ENCODE peak calls at places on chromosomes 3 and 15, in ten cellular contexts. J is fibroblast of lung, A is fibroblast of pulmonary artery, Q is Calu3, I is lower leg skin, W is natural killer cell, Z is HCT116, X is mucosa of descending colon, R is pancreas, D is omental fat pad. L is an unnamed sample.

GRCh38 chr3:146421814-146422748 is 47.3 kb downstream of the PLSCR2 start:
- DNase-seq in J (peak), A (peak), Q (no peak), I (no peak), W (no peak), Z (no peak), X (no peak), R (no peak), D (no peak), L (no peak)

GRCh38 chr3:165336786-165337185 is 140.6 kb upstream of the SLITRK3 start:
- DNase-seq in J (no peak), A (peak), Q (no peak), I (no peak), W (no peak), Z (no peak), X (no peak), R (no peak), D (no peak), L (no peak)

GRCh38 chr3:85939026-85939616 is 980.3 kb downstream of the CADM2 start:
- DNase-seq in J (peak), A (peak), Q (no peak), I (no peak), W (no peak), Z (no peak), X (no peak), R (no peak), D (no peak), L (no peak)

GRCh38 chr3:12578742-12579141 is 21.9 kb downstream of the MKRN2 start:
- DNase-seq in J (no peak), A (no peak), Q (no peak), I (no peak), W (no peak), Z (no peak), X (no peak), R (no peak), D (no peak), L (no peak)

GRCh38 chr3:72655758-72656157 is 192.5 kb downstream of the SHQ1 start:
- DNase-seq in J (no peak), A (no peak), Q (no peak), I (no peak), W (no peak), Z (no peak), X (no peak), R (no peak), D (no peak), L (no peak)

GRCh38 chr15:70964686-70965085 is 72.1 kb downstream of the LRRC49 start:
- DNase-seq in J (no peak), A (no peak), Q (no peak), I (no peak), W (no peak), Z (no peak), X (no peak), R (no peak), D (no peak), L (no peak)

GRCh38 chr15:51232581-51232980 is 105.8 kb downstream of the CYP19A1 start:
- DNase-seq in J (no peak), A (no peak), Q (no peak), I (no peak), W (no peak), Z (no peak), X (no peak), R (no peak), D (no peak), L (no peak)

GRCh38 chr3:150738688-150739087 is 24.3 kb downstream of the SIAH2 start:
- DNase-seq in J (no peak), A (no peak), Q (no peak), I (peak), W (no peak), Z (no peak), X (no peak), R (no peak), D (no peak), L (no peak)

GRCh38 chr3:153927107-153927506 is 194.1 kb upstream of the ARHGEF26 start:
- DNase-seq in J (peak), A (peak), Q (no peak), I (no peak), W (no peak), Z (peak), X (no peak), R (no peak), D (no peak), L (no peak)

GRCh38 chr15:92797168-92798052 is 102.7 kb upstream of the CHD2 start:
- DNase-seq in J (peak), A (peak), Q (peak), I (no peak), W (no peak), Z (peak), X (peak), R (no peak), D (no peak), L (no peak)

GRCh38 chr3:85589145-85589544 is 630.4 kb downstream of the CADM2 start:
- DNase-seq in J (peak), A (peak), Q (no peak), I (no peak), W (no peak), Z (no peak), X (no peak), R (no peak), D (no peak), L (no peak)

GRCh38 chr15:69340243-69340991 is 41.7 kb downstream of the PAQR5 start:
- DNase-seq in J (no peak), A (no peak), Q (no peak), I (peak), W (no peak), Z (no peak), X (no peak), R (no peak), D (no peak), L (no peak)

GRCh38 chr3:16719426-16719825 is 114.2 kb upstream of the DAZL start:
- DNase-seq in J (no peak), A (no peak), Q (peak), I (no peak), W (no peak), Z (no peak), X (no peak), R (no peak), D (no peak), L (no peak)

GRCh38 chr3:16724487-16724886 is 119.3 kb upstream of the DAZL start:
- DNase-seq in J (no peak), A (peak), Q (no peak), I (no peak), W (no peak), Z (no peak), X (no peak), R (no peak), D (no peak), L (no peak)

GRCh38 chr3:16721494-16721893 is 116.3 kb upstream of the DAZL start:
- DNase-seq in J (no peak), A (no peak), Q (no peak), I (no peak), W (no peak), Z (no peak), X (no peak), R (no peak), D (no peak), L (no peak)

GRCh38 chr3:16720367-16720766 is 115.1 kb upstream of the DAZL start:
- DNase-seq in J (no peak), A (no peak), Q (no peak), I (no peak), W (no peak), Z (no peak), X (no peak), R (no peak), D (no peak), L (no peak)

GRCh38 chr3:16723994-16724393 is 118.8 kb upstream of the DAZL start:
- DNase-seq in J (no peak), A (peak), Q (no peak), I (no peak), W (no peak), Z (peak), X (no peak), R (no peak), D (no peak), L (no peak)
- TF ChIP-seq CTCF in J (no peak), A (peak), Q (no peak), I (no peak), W (no peak), Z (peak), X (no peak), R (no peak), D (no peak), L (no peak)

DNA sequence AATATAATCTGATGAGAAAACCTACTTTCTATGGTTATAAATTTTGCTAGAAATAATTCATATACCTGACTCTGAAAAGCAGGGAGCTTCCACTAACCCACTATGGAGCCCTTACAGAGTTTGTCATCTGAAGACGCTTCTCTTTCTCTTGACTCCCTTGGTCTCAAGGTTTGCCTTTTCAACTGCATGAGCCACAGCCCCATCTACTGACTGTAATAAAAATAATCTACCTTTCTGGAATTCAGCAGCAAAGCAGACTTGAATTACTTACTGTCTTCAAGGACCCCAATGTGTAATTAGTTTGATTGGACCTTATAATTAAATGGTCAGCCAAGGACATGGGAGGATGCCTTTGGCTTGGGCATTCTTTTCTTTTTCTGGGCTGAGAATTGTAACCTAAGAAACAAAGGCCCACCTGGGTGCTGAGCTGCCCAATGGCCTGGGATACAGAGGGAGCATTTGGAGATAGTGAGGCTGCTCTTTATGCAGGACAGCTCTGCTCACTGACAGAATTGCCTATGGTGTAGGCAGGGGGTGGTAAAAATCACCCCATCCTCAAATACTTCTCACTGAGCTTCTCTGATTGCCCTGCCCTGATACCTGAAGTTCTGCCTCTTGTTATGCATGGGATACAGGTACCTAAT is 178.6 kb upstream of the TRIM42 start:
- DNase-seq in J (no peak), A (peak), Q (no peak), I (no peak), W (no peak), Z (no peak), X (no peak), R (no peak), D (no peak), L (no peak)
- TF ChIP-seq CTCF in J (no peak), A (no peak), Q (no peak), I (no peak), W (no peak), Z (peak), X (no peak), R (peak), D (no peak), L (no peak)

GRCh38 chr3:50617096-50617791 is at the start of gene MAPKAPK3:
- DNase-seq in J (no peak), A (no peak), Q (peak), I (peak), W (peak), Z (no peak), X (peak), R (peak), D (no peak), L (no peak)
- TF ChIP-seq CTCF in J (no peak), A (no peak), Q (no peak), I (no peak), W (no peak), Z (no peak), X (no peak), R (no peak), D (no peak), L (no peak)

GRCh38 chr15:74134387-74135027 is 4.1 kb downstream of the ISLR2 start:
- DNase-seq in J (peak), A (no peak), Q (peak), I (no peak), W (no peak), Z (no peak), X (peak), R (peak), D (no peak), L (no peak)
- TF ChIP-seq CTCF in J (peak), A (peak), Q (peak), I (no peak), W (no peak), Z (peak), X (peak), R (peak), D (no peak), L (no peak)

DNA sequence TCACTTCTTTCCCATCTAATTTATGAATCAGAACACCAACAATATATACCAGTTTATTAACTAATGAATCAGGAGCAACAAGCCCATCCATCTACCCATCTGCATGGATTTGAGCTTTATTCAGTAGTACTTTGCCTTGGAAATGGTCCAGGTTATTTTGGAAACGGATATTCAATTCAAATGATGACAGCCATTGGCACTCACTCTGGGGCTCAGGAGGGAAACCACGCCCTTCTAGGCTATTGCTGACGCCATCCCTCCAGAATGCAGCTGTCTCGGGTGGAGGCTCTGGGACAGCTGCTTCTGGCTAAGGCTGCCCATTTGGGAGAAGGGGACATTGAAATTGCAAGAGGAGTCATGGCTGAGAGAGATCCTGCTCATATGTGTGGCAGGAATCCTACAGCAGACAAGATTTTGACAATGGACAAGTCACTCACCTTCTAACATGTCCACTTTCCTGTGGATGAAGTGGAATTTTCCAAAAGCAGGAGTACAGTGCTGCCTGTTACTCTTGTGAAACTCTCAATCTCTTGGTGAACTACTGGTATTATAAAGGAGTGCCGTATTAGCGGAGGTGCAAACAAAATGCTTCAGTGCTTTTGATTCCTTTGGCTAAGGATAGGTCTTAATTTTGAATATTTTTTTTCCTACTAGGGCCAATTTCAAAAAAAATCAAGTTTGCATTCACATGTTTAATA is 29.3 kb upstream of the TRAK1 start:
- DNase-seq in J (peak), A (peak), Q (peak), I (peak), W (no peak), Z (peak), X (peak), R (no peak), D (no peak), L (no peak)
- TF ChIP-seq CTCF in J (no peak), A (no peak), Q (no peak), I (no peak), W (no peak), Z (no peak), X (no peak), R (no peak), D (no peak), L (no peak)

GRCh38 chr3:46986782-46987484 is 7.5 kb downstream of the NBEAL2 start:
- DNase-seq in J (no peak), A (no peak), Q (no peak), I (peak), W (no peak), Z (no peak), X (no peak), R (peak), D (no peak), L (no peak)
- TF ChIP-seq CTCF in J (no peak), A (no peak), Q (no peak), I (no peak), W (no peak), Z (no peak), X (no peak), R (no peak), D (no peak), L (no peak)

L was measured in mesothelial cell of epicardium.